ENCODE peak calls at places on chromosomes 3 and 15, in eight cellular contexts. X is AG09309, D is left lung, P is HFF-Myc, E is lung, R is PC-9, G is dorsolateral prefrontal cortex, B is neural progenitor cell. M is an unnamed sample.

GRCh38 chr15:40256642-40257235 is 17.9 kb downstream of the PAK6 start:
- DNase-seq in X (no peak), D (peak), P (no peak), E (no peak), R (no peak), G (no peak), B (no peak), M (no peak)

GRCh38 chr3:52128118-52128683 is 26.0 kb downstream of the POC1A start:
- DNase-seq in X (no peak), D (no peak), P (peak), E (no peak), R (peak), G (no peak), B (no peak), M (peak)

GRCh38 chr15:38530113-38530512 is 34.5 kb downstream of the RASGRP1 start:
- DNase-seq in X (no peak), D (no peak), P (no peak), E (no peak), R (no peak), G (no peak), B (no peak), M (no peak)

GRCh38 chr3:138863776-138864113 is 29.0 kb upstream of the PIK3CB start:
- DNase-seq in X (no peak), D (no peak), P (no peak), E (no peak), R (no peak), G (no peak), B (no peak), M (no peak)

GRCh38 chr3:124363451-124363850 is 366.8 kb upstream of the UMPS start:
- DNase-seq in X (peak), D (no peak), P (no peak), E (no peak), R (no peak), G (no peak), B (no peak), M (no peak)

GRCh38 chr3:31432897-31433678 is 99.6 kb upstream of the STT3B start:
- DNase-seq in X (no peak), D (no peak), P (no peak), E (no peak), R (peak), G (no peak), B (no peak), M (no peak)

GRCh38 chr3:102106421-102107097 is 257.2 kb downstream of the NFKBIZ start:
- DNase-seq in X (no peak), D (no peak), P (peak), E (no peak), R (no peak), G (no peak), B (no peak), M (no peak)

GRCh38 chr3:23113455-23114171 is 89.5 kb upstream of the UBE2E2 start:
- DNase-seq in X (peak), D (no peak), P (no peak), E (no peak), R (no peak), G (no peak), B (no peak), M (no peak)

GRCh38 chr3:116614795-116615362 is 94.7 kb upstream of the TUSC7 start:
- DNase-seq in X (no peak), D (no peak), P (peak), E (no peak), R (no peak), G (no peak), B (peak), M (no peak)

GRCh38 chr3:104584702-104585101 is 782.0 kb upstream of the ALCAM start:
- DNase-seq in X (no peak), D (no peak), P (no peak), E (no peak), R (no peak), G (no peak), B (no peak), M (no peak)

GRCh38 chr3:15319575-15319974 is 12.8 kb downstream of the SH3BP5 start:
- DNase-seq in X (no peak), D (no peak), P (no peak), E (peak), R (no peak), G (no peak), B (no peak), M (no peak)

DNA sequence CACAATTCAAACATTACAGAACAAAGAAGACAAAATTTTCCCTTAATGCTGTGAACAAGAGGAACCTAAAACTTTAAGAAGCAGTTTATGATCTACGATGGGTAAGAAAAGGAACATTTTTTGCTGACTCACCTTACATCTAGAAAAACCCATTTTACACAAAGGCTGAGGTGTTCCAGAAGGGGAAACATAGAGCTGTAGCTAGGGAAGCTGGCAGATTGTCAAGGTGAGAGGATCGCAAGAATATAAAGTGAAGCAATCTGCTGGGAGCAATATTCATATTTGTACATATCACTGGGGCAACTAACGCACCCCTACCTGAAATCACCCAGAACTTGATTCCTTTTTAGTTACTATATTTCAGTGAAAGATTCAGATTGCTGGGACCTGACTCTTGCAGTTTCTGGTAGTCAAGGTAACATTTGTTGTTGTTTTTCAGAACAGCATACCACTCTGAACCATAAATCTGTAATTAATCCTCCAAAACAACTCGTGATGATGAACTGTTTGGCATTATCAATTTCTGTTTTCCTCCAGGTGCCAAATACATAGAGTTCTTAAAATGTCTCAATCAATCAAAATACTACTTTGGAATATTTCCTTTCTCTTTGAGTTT is 184.1 kb upstream of the LRRC3B start:
- DNase-seq in X (no peak), D (no peak), P (no peak), E (no peak), R (no peak), G (no peak), B (no peak), M (no peak)
- TF ChIP-seq CTCF in X (no peak), D (no peak), P (no peak), E (no peak), R (no peak), G (no peak), B (no peak), M (no peak)

GRCh38 chr15:91302588-91303439 is 202.8 kb downstream of the SV2B start:
- DNase-seq in X (peak), D (no peak), P (peak), E (no peak), R (peak), G (peak), B (peak), M (peak)
- TF ChIP-seq CTCF in X (peak), D (peak), P (peak), E (peak), R (peak), G (peak), B (peak), M (peak)

GRCh38 chr3:42439461-42440075 is 29.2 kb upstream of the LYZL4 start:
- DNase-seq in X (no peak), D (no peak), P (no peak), E (no peak), R (no peak), G (peak), B (peak), M (no peak)

GRCh38 chr3:42443819-42444436 is 33.5 kb upstream of the LYZL4 start:
- DNase-seq in X (peak), D (peak), P (peak), E (peak), R (peak), G (peak), B (peak), M (peak)

GRCh38 chr3:42443292-42443691 is 32.9 kb upstream of the LYZL4 start:
- DNase-seq in X (no peak), D (no peak), P (no peak), E (no peak), R (no peak), G (no peak), B (peak), M (no peak)

GRCh38 chr3:42440924-42441323 is 30.5 kb upstream of the LYZL4 start:
- DNase-seq in X (no peak), D (no peak), P (no peak), E (no peak), R (no peak), G (no peak), B (peak), M (no peak)

DNA sequence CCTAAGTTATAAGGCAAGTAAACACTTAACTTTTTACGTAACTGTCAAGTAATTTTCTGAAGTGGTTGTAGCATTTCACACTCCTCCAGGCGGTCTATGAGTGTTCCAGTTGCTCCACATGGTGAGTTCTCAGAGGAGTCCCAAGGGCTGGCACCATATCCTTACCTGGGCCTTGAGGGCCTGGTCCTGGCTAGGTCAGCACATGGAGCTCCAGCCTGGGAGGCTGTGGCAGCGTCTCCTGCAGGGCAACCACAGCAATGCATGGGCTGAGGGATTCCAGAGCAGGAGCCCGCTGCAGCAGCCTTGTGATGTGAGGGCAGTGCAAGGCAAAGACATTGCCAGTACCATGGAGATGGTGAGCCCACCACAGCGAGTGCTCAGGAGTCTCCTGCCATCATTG is 32.2 kb upstream of the LYZL4 start:
- DNase-seq in X (no peak), D (no peak), P (no peak), E (peak), R (no peak), G (no peak), B (peak), M (no peak)
- TF ChIP-seq CTCF in X (peak), D (no peak), P (peak), E (no peak), R (no peak), G (no peak), B (peak), M (no peak)

GRCh38 chr3:170428095-170428494 is 9.4 kb downstream of the CLDN11 start:
- DNase-seq in X (no peak), D (no peak), P (no peak), E (no peak), R (no peak), G (no peak), B (no peak), M (no peak)

GRCh38 chr3:170426240-170426797 is 7.7 kb downstream of the CLDN11 start:
- DNase-seq in X (no peak), D (no peak), P (no peak), E (no peak), R (no peak), G (no peak), B (peak), M (no peak)

GRCh38 chr3:170432416-170432815 is 13.7 kb downstream of the CLDN11 start:
- DNase-seq in X (no peak), D (no peak), P (no peak), E (no peak), R (no peak), G (no peak), B (no peak), M (no peak)

GRCh38 chr3:170429050-170429449 is 10.4 kb downstream of the CLDN11 start:
- DNase-seq in X (peak), D (no peak), P (no peak), E (no peak), R (no peak), G (no peak), B (peak), M (no peak)

DNA sequence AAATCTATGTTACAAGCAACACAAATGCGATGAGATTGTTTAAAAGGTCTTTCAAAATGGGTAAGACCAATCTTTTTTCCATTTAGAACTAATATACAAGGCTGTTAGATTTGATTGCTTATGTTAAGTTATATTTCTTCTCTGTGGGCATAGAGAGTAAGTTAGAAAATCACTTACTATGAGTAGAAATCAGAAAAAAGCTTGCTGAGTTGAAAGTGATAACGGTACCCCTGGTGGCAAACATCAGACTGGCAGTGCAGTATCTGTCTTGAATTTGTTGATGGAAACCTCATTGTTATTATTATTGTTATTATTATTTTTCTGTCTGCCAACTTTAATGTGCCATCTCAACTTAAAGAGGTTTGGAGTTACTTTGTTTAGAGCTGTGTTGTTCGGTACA is 12.4 kb downstream of the CLDN11 start:
- DNase-seq in X (no peak), D (no peak), P (no peak), E (no peak), R (no peak), G (no peak), B (no peak), M (no peak)
- TF ChIP-seq CTCF in X (peak), D (no peak), P (peak), E (no peak), R (no peak), G (no peak), B (peak), M (peak)

DNA sequence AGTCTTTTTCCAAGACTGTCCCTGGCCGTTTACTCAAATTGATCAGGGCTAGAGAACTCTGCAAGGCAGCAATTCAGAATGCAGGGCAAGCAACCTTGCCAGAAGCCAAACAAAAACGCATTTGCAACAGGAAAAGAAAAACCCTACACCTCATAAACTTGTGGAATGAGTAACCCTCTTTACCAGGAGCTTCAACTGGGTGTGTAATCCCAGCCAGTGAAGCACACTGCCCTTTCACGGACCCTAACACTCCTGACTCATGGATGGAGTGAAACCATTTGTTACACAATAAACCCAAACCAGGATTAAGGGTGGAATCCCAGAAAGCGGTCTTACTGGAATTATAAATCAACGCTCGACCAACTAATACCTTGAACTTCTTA is 14.8 kb upstream of the LDHAL6B start:
- DNase-seq in X (peak), D (no peak), P (peak), E (no peak), R (peak), G (no peak), B (no peak), M (peak)
- TF ChIP-seq CTCF in X (no peak), D (no peak), P (no peak), E (no peak), R (no peak), G (no peak), B (no peak), M (no peak)

GRCh38 chr3:119664850-119665379 is 4.5 kb upstream of the POPDC2 start:
- DNase-seq in X (no peak), D (no peak), P (no peak), E (no peak), R (no peak), G (no peak), B (no peak), M (no peak)

GRCh38 chr3:119663885-119664284 is 3.5 kb upstream of the POPDC2 start:
- DNase-seq in X (no peak), D (no peak), P (no peak), E (no peak), R (no peak), G (no peak), B (no peak), M (no peak)

GRCh38 chr3:119660474-119661150 is at the start of gene POPDC2:
- DNase-seq in X (no peak), D (no peak), P (no peak), E (no peak), R (no peak), G (no peak), B (no peak), M (no peak)

GRCh38 chr3:119664370-119664769 is 4.0 kb upstream of the POPDC2 start:
- DNase-seq in X (no peak), D (no peak), P (no peak), E (no peak), R (no peak), G (no peak), B (no peak), M (no peak)

DNA sequence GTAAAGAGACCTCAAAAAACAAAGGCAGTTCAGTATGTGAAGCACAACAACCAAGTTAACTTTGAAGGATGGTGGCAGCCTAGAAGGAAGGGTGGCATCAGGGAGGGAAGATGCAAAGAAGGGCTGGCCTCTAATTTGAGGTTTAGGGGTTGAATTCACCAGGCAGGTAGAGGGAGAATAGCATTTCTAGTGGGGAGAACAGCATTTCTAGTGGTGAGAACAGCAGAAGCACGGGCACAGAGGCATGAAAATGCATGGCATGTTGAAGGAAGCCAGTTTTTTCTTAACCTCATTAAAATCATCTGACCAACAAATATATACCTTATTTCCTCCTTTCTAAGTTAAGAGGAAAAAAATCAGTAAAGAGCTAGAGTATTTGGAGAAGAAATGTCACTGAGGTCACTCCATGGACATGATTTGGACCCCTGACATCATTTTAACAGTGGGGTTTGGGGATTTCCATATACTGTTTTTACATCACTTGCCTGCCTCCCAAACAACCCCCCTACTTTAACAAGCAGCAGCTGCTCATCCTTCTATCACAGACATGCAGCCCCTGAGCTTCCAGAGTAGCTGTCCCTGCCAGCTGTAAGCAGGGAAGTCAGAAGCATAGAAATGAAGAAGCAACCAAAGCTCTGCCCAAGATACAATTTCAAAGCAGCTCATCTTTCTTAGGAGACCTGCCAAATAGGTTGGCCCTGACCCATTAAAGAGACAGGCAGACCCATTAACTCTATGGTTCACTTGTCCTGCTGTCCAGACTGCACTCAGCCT is 2.4 kb upstream of the POPDC2 start:
- DNase-seq in X (no peak), D (no peak), P (no peak), E (no peak), R (no peak), G (no peak), B (no peak), M (no peak)
- TF ChIP-seq CTCF in X (peak), D (no peak), P (no peak), E (no peak), R (no peak), G (no peak), B (no peak), M (no peak)

GRCh38 chr3:126135398-126136076 is 44.8 kb downstream of the ALDH1L1 start:
- DNase-seq in X (no peak), D (peak), P (no peak), E (no peak), R (no peak), G (no peak), B (no peak), M (peak)
- TF ChIP-seq CTCF in X (no peak), D (no peak), P (no peak), E (no peak), R (no peak), G (no peak), B (no peak), M (no peak)

GRCh38 chr15:67064607-67065530 is 533 bp upstream of the SMAD3 start:
- DNase-seq in X (no peak), D (peak), P (no peak), E (peak), R (no peak), G (no peak), B (peak), M (peak)
- TF ChIP-seq CTCF in X (no peak), D (no peak), P (no peak), E (no peak), R (no peak), G (no peak), B (peak), M (no peak)

GRCh38 chr15:58748787-58749531 is 548 bp downstream of the ADAM10 start:
- DNase-seq in X (no peak), D (peak), P (no peak), E (peak), R (peak), G (peak), B (peak), M (peak)
- TF ChIP-seq CTCF in X (no peak), D (no peak), P (no peak), E (no peak), R (no peak), G (no peak), B (peak), M (no peak)

M was measured in Calu3.